ENCODE peak calls at places on chromosome 9, in six cellular contexts. M, R, N, C, W and Z are unnamed samples.

GRCh38 chr9:106958955-106959657 is 96.1 kb downstream of the ZNF462 start:
- DNase-seq in M (no peak), N (no peak), C (no peak), W (no peak), R (no peak), Z (no peak)

GRCh38 chr9:77648458-77649108 is 461 bp upstream of the GNA14 start:
- DNase-seq in M (no peak), R (no peak), C (no peak), W (no peak), N (no peak), Z (peak)

GRCh38 chr9:20255052-20255451 is 367.2 kb downstream of the MLLT3 start:
- DNase-seq in N (no peak), C (no peak), R (no peak), W (peak), M (no peak), Z (no peak)

GRCh38 chr9:6247266-6247665 is 31.7 kb downstream of the IL33 start:
- DNase-seq in M (no peak), C (no peak), W (no peak), N (no peak), R (no peak), Z (no peak)

GRCh38 chr9:31210982-31211570 is 1173.4 kb upstream of the ACO1 start:
- DNase-seq in M (no peak), R (no peak), W (no peak), N (peak), C (no peak), Z (no peak)

GRCh38 chr9:111597852-111598729 is 1.4 kb downstream of the PTGR1 start:
- DNase-seq in R (peak), C (peak), N (no peak), M (peak), W (peak), Z (peak)

GRCh38 chr9:121133104-121133816 is 58.5 kb downstream of the CNTRL start:
- DNase-seq in C (peak), W (no peak), M (peak), R (no peak), N (no peak), Z (no peak)

GRCh38 chr9:74742176-74742575 is 145.5 kb downstream of the TRPM6 start:
- DNase-seq in C (no peak), R (no peak), N (no peak), M (no peak), W (no peak), Z (no peak)

GRCh38 chr9:93892748-93893147 is 62.4 kb downstream of the BARX1 start:
- DNase-seq in C (no peak), W (no peak), R (no peak), M (no peak), N (no peak), Z (no peak)

GRCh38 chr9:121620777-121621437 is 30.5 kb upstream of the DAB2IP start:
- DNase-seq in C (peak), M (peak), W (peak), R (no peak), N (no peak), Z (no peak)

GRCh38 chr9:123111977-123112869 is 78.8 kb downstream of the GPR21 start:
- DNase-seq in R (no peak), N (no peak), C (no peak), M (no peak), W (no peak), Z (no peak)

GRCh38 chr9:137968235-137968634 is 90.7 kb downstream of the CACNA1B start:
- DNase-seq in R (no peak), C (peak), W (peak), M (no peak), N (no peak), Z (no peak)

GRCh38 chr9:34479316-34479865 is 20.8 kb downstream of the DNAI1 start:
- DNase-seq in C (no peak), N (no peak), R (no peak), W (no peak), M (no peak), Z (no peak)

GRCh38 chr9:89779416-89779815 is 174.6 kb downstream of the GADD45G start:
- DNase-seq in W (no peak), N (no peak), M (no peak), R (no peak), C (no peak), Z (no peak)

GRCh38 chr9:27945386-27945785 is 372.1 kb upstream of the C9orf72 start:
- DNase-seq in M (no peak), W (no peak), N (no peak), C (no peak), R (no peak), Z (no peak)

GRCh38 chr9:117114768-117115167 is 300.1 kb downstream of the ASTN2 start:
- DNase-seq in M (no peak), C (no peak), W (no peak), R (no peak), N (no peak), Z (peak)

GRCh38 chr9:94110821-94111252 is 26.6 kb downstream of the PTPDC1 start:
- DNase-seq in C (no peak), W (no peak), R (no peak), N (no peak), M (no peak), Z (no peak)

GRCh38 chr9:38414040-38414723 is 10.1 kb downstream of the IGFBPL1 start:
- DNase-seq in M (no peak), R (no peak), C (no peak), N (no peak), W (no peak), Z (no peak)

GRCh38 chr9:92954078-92954861 is 6.9 kb downstream of the FGD3 start:
- DNase-seq in R (peak), W (no peak), M (no peak), C (no peak), N (peak), Z (peak)

GRCh38 chr9:20684865-20685696 is 1.0 kb downstream of the FOCAD start:
- DNase-seq in R (no peak), W (no peak), N (no peak), C (no peak), M (no peak), Z (no peak)

GRCh38 chr9:136011703-136012496 is 50.7 kb upstream of the UBAC1 start:
- DNase-seq in M (peak), N (no peak), C (no peak), R (no peak), W (peak), Z (no peak)

GRCh38 chr9:136013524-136014034 is 52.4 kb upstream of the UBAC1 start:
- DNase-seq in W (no peak), C (no peak), R (no peak), M (no peak), N (no peak), Z (no peak)

GRCh38 chr9:136011376-136011702 is 50.2 kb upstream of the UBAC1 start:
- DNase-seq in M (no peak), R (no peak), C (no peak), N (no peak), W (no peak), Z (no peak)

GRCh38 chr9:136013116-136013515 is 51.9 kb upstream of the UBAC1 start:
- DNase-seq in R (no peak), N (no peak), W (no peak), M (no peak), C (no peak), Z (no peak)

DNA sequence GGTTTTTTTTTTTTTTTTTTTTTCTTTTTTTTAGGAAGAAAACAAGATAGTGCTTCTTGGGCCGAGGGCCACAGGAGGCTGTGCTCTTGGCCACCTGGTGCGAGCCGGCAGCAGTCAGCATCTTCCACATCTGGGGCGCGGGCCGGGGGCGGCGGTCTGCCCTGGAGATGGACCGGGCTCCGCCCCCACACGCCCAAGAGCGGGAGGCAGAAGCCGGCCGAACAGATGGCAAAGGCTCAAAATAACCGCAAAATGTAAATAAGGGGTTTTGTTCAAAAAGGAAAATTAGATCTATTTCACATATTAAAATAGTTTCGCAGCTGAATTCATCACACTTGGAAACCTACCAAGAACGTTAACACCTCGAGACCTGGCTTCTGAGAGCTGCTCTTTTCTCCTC is 51.5 kb upstream of the UBAC1 start:
- DNase-seq in W (peak), N (no peak), C (no peak), M (no peak), R (no peak), Z (no peak)
- TF ChIP-seq JUND in W (no peak), N (no peak), C (no peak), M (no peak), R (no peak), Z (no peak)

GRCh38 chr9:133238272-133238850 is 29.3 kb upstream of the OBP2B start:
- DNase-seq in W (peak), C (peak), M (peak), N (no peak), R (peak), Z (peak)
- TF ChIP-seq JUND in W (no peak), C (no peak), M (no peak), N (no peak), R (no peak), Z (no peak)

GRCh38 chr9:124914753-124915405 is 26.0 kb downstream of the GOLGA1 start:
- DNase-seq in C (no peak), M (no peak), W (no peak), R (no peak), N (no peak), Z (no peak)

GRCh38 chr9:124908098-124908497 is 32.8 kb downstream of the GOLGA1 start:
- DNase-seq in W (no peak), R (no peak), C (no peak), N (no peak), M (no peak), Z (no peak)

GRCh38 chr9:124911766-124912165 is 29.1 kb downstream of the GOLGA1 start:
- DNase-seq in R (no peak), C (no peak), W (no peak), M (no peak), N (no peak), Z (no peak)

DNA sequence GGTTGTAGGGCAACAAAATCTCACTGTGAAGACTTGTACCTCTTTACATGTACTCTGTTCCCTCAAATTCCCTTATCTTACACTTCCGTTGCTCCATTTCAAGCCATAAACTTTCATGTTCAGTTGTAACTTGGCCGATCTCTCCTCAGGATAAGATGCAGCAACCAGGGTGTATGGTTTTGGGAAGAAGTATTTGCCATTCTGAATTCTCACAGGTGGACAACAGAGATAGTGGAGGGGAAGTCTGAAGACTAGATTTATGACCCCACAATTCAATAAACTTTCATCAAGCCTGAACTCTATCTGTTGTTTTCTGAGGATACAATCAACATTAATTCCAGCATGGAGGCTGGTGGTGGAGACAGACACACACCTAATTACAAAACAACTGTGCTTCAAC is 27.5 kb downstream of the GOLGA1 start:
- DNase-seq in C (no peak), R (no peak), W (no peak), N (no peak), M (no peak), Z (no peak)
- TF ChIP-seq JUND in C (peak), R (no peak), W (no peak), N (no peak), M (no peak), Z (no peak)

DNA sequence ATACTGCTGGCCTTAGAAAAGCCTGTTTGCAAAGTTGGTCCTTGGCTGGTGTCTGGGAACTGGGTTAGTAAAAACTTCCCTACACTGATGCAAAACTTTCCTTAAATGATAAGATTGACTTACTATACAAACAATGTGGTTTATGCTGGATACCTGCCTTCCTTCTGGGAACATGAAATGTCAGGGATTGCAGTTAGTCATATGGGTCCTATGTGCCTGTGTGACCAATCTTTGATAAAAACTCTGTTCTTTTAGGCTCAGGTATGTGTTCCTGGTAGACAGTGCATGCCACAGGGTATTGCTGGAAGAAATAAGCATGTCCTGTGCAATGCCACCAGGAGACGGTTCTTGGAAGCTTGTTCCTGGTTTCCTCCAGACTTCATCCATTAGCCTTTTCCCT is 173.3 kb downstream of the RMI1 start:
- DNase-seq in N (no peak), C (no peak), M (no peak), R (no peak), W (no peak), Z (no peak)
- TF ChIP-seq JUND in N (no peak), C (no peak), M (no peak), R (no peak), W (no peak), Z (no peak)